ENCODE peak calls at places on chromosome 4, in eight cellular contexts. T, X, O, L, E, Q, Z and F are unnamed samples. For H3K4me1, the result is how much of the 10 kb centered on the place peaks cover.

GRCh38 chr4:123597586-123597985 is 201.0 kb downstream of the SPRY1 start:
- DNase-seq in T (no peak), X (no peak), O (no peak), L (no peak), E (no peak), Q (no peak), Z (no peak), F (no peak)

GRCh38 chr4:127601029-127601428 is 31.7 kb upstream of the INTU start:
- DNase-seq in T (no peak), X (no peak), O (no peak), L (no peak), E (no peak), Q (no peak), Z (no peak), F (no peak)

GRCh38 chr4:98780111-98780549 is 121.7 kb upstream of the TSPAN5 start:
- DNase-seq in T (no peak), X (no peak), O (no peak), L (no peak), E (no peak), Q (no peak), Z (no peak), F (no peak)

GRCh38 chr4:5460106-5460801 is 248.1 kb downstream of the EVC2 start:
- DNase-seq in T (no peak), X (peak), O (no peak), L (peak), E (no peak), Q (peak), Z (peak), F (peak)

GRCh38 chr4:141389649-141390048 is 169.0 kb downstream of the ZNF330 start:
- DNase-seq in T (no peak), X (no peak), O (no peak), L (no peak), E (no peak), Q (no peak), Z (peak), F (no peak)

GRCh38 chr4:98150092-98150761 is 7.0 kb upstream of the STPG2 start:
- DNase-seq in T (no peak), X (no peak), O (no peak), L (no peak), E (no peak), Q (no peak), Z (no peak), F (no peak)

GRCh38 chr4:7855731-7856130 is 83.9 kb downstream of the AFAP1 start:
- DNase-seq in T (no peak), X (no peak), O (peak), L (no peak), E (no peak), Q (no peak), Z (no peak), F (no peak)

GRCh38 chr4:150546286-150546685 is 35.7 kb upstream of the MAB21L2 start:
- DNase-seq in T (no peak), X (no peak), O (no peak), L (no peak), E (no peak), Q (no peak), Z (no peak), F (no peak)

GRCh38 chr4:122798101-122798500 is 28.5 kb upstream of the FGF2 start:
- DNase-seq in T (no peak), X (no peak), O (peak), L (no peak), E (peak), Q (no peak), Z (peak), F (no peak)

GRCh38 chr4:146329042-146329716 is 114.8 kb downstream of the REELD1 start:
- DNase-seq in T (no peak), X (peak), O (no peak), L (no peak), E (no peak), Q (no peak), Z (no peak), F (no peak)

GRCh38 chr4:163332526-163333405 is at the start of gene NPY1R:
- DNase-seq in T (peak), X (peak), O (peak), L (peak), E (peak), Q (peak), Z (peak), F (peak)

GRCh38 chr4:109676886-109677285 is 26.4 kb downstream of the CASP6 start:
- DNase-seq in T (no peak), X (no peak), O (no peak), L (no peak), E (no peak), Q (no peak), Z (no peak), F (no peak)

GRCh38 chr4:80926446-80926845 is 104.1 kb upstream of the BMP3 start:
- DNase-seq in T (no peak), X (no peak), O (no peak), L (no peak), E (no peak), Q (no peak), Z (no peak), F (no peak)

GRCh38 chr4:89800527-89801103 is 36.3 kb downstream of the SNCA start:
- DNase-seq in T (no peak), X (no peak), O (no peak), L (no peak), E (no peak), Q (no peak), Z (no peak), F (no peak)

GRCh38 chr4:96315815-96316214 is 475.9 kb downstream of the PDHA2 start:
- DNase-seq in T (no peak), X (no peak), O (no peak), L (no peak), E (no peak), Q (no peak), Z (no peak), F (no peak)

GRCh38 chr4:155972098-155972497 is 18.4 kb upstream of the CTSO start:
- DNase-seq in T (no peak), X (no peak), O (no peak), L (no peak), E (no peak), Q (peak), Z (peak), F (no peak)

GRCh38 chr4:87051121-87051713 is 116.4 kb downstream of the AFF1 start:
- DNase-seq in T (no peak), X (no peak), O (no peak), L (no peak), E (no peak), Q (no peak), Z (no peak), F (no peak)

GRCh38 chr4:186624951-186625350 is 69.6 kb upstream of the MTNR1A start:
- DNase-seq in T (no peak), X (no peak), O (no peak), L (no peak), E (no peak), Q (no peak), Z (no peak), F (no peak)

GRCh38 chr4:121072080-121072835 is at the start of gene NDNF:
- DNase-seq in T (no peak), X (no peak), O (peak), L (no peak), E (no peak), Q (no peak), Z (peak), F (peak)

GRCh38 chr4:152605641-152606304 is 69.9 kb upstream of the FBXW7 start:
- DNase-seq in T (no peak), X (no peak), O (no peak), L (no peak), E (no peak), Q (no peak), Z (no peak), F (no peak)

GRCh38 chr4:41747230-41748055 is 1.1 kb downstream of the PHOX2B start:
- DNase-seq in T (no peak), X (no peak), O (no peak), L (no peak), E (no peak), Q (no peak), Z (peak), F (no peak)

GRCh38 chr4:42361475-42361874 is 35.8 kb upstream of the SHISA3 start:
- DNase-seq in T (no peak), X (no peak), O (no peak), L (no peak), E (no peak), Q (no peak), Z (no peak), F (no peak)

GRCh38 chr4:83356899-83357661 is 22.4 kb upstream of the HPSE start:
- DNase-seq in T (no peak), X (peak), O (no peak), L (no peak), E (no peak), Q (peak), Z (no peak), F (no peak)

GRCh38 chr4:89152972-89153371 is 41.6 kb downstream of the TIGD2 start:
- DNase-seq in T (no peak), X (no peak), O (no peak), L (no peak), E (no peak), Q (no peak), Z (peak), F (no peak)

GRCh38 chr4:181946902-181947301 is 296.3 kb upstream of the TENM3 start:
- DNase-seq in T (no peak), X (no peak), O (no peak), L (no peak), E (no peak), Q (no peak), Z (no peak), F (no peak)

GRCh38 chr4:137572647-137573046 is 40.4 kb upstream of the PCDH18 start:
- DNase-seq in T (no peak), X (no peak), O (no peak), L (no peak), E (no peak), Q (no peak), Z (no peak), F (peak)

GRCh38 chr4:141375855-141376254 is 155.2 kb downstream of the ZNF330 start:
- DNase-seq in T (no peak), X (no peak), O (no peak), L (no peak), E (no peak), Q (peak), Z (peak), F (no peak)

GRCh38 chr4:16029329-16029728 is 54.5 kb downstream of the PROM1 start:
- DNase-seq in T (no peak), X (no peak), O (no peak), L (no peak), E (no peak), Q (no peak), Z (peak), F (no peak)

GRCh38 chr4:39342731-39343130 is 23.4 kb downstream of the RFC1 start:
- DNase-seq in T (no peak), X (no peak), O (no peak), L (no peak), E (no peak), Q (no peak), Z (no peak), F (no peak)

GRCh38 chr4:39339968-39340367 is 26.2 kb downstream of the RFC1 start:
- DNase-seq in T (no peak), X (no peak), O (no peak), L (no peak), E (no peak), Q (no peak), Z (no peak), F (no peak)

GRCh38 chr4:39335566-39335965 is 30.6 kb downstream of the RFC1 start:
- DNase-seq in T (no peak), X (no peak), O (no peak), L (no peak), E (no peak), Q (no peak), Z (no peak), F (no peak)

GRCh38 chr4:39337841-39338240 is 28.3 kb downstream of the RFC1 start:
- DNase-seq in T (no peak), X (no peak), O (no peak), L (no peak), E (no peak), Q (no peak), Z (no peak), F (no peak)

GRCh38 chr4:39341075-39341725 is 25.0 kb downstream of the RFC1 start:
- DNase-seq in T (no peak), X (no peak), O (no peak), L (no peak), E (no peak), Q (no peak), Z (no peak), F (no peak)
- H3K4me1 ChIP-seq in T (under half), X (under half), O (under half), L (under half), E (under half), Q (under half), Z (under half), F (under half)

DNA sequence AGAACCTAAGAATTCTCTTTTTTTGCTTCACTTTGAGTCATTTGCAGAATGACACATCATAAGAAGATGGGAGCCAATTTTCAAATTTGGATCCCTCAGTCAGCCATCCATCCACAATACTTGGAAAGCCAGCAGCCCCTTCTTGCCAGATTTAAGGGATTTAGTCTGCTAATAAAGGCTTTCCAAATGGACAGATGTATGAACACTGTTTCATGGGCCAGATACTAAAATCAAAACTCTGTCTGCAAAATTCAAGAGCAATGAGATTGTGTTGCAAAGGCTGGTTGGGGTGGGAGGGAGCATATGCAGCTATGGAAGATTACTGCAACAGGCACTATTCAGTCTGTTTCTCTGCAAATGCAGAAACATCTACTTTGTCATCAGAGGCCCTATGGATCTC is 37.7 kb upstream of the KCNIP4 start:
- DNase-seq in T (no peak), X (no peak), O (no peak), L (no peak), E (no peak), Q (no peak), Z (no peak), F (no peak)
- H3K27ac ChIP-seq in T (no peak), X (no peak), O (no peak), L (no peak), E (no peak), Q (no peak), Z (no peak), F (no peak)

DNA sequence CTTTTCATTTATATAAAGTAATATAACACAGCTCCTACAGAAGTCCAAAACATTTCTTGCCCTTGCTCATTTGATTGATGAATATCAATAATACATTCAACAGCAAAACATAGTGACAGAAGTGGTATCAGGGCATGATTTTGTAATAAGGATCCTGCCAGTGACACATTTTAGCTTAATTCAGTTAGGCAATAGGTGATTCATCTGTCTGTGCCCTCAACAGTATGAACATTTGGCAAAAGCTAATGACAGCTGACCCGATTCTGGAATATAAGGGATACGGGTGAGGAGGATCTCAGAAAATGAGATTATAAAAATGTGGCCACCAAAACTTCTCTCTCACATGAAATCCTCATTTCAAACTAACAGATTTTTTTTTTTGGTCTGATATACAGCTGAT is 294.0 kb downstream of the CAMK2D start:
- DNase-seq in T (no peak), X (no peak), O (no peak), L (no peak), E (no peak), Q (no peak), Z (no peak), F (no peak)
- TF ChIP-seq POLR2AphosphoS5 in T (no peak), X (no peak), O (peak), L (no peak), E (no peak), Q (no peak), Z (no peak), F (no peak)

GRCh38 chr4:2482693-2483092 is 13.8 kb downstream of the RNF4 start:
- DNase-seq in T (no peak), X (no peak), O (no peak), L (no peak), E (no peak), Q (no peak), Z (no peak), F (no peak)

GRCh38 chr4:2482192-2482591 is 13.3 kb downstream of the RNF4 start:
- DNase-seq in T (no peak), X (no peak), O (no peak), L (no peak), E (no peak), Q (no peak), Z (no peak), F (no peak)

GRCh38 chr4:2478220-2478619 is 9.3 kb downstream of the RNF4 start:
- DNase-seq in T (no peak), X (no peak), O (no peak), L (peak), E (no peak), Q (no peak), Z (no peak), F (no peak)

GRCh38 chr4:2483237-2483636 is 14.3 kb downstream of the RNF4 start:
- DNase-seq in T (no peak), X (no peak), O (no peak), L (no peak), E (no peak), Q (no peak), Z (no peak), F (no peak)

DNA sequence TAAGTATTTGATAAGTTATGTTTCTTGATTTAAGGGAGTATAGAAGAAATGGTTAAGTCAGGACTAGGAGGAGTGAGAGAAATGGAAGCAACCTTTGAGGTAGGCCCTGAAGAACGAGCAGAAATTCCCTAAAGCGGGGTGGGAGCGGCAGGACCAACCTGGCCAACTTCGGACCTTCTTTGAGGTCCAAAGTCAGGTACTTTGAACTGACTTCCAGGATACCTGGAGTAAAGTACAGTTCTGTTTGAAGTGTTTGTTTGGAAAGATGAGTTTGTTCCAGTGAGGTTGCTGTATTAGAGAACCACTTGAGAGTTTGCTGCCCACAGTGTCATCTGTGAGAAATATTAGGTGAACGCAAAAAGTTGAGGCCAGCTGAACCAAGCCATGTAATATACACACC is 11.7 kb downstream of the RNF4 start:
- DNase-seq in T (no peak), X (no peak), O (no peak), L (no peak), E (no peak), Q (no peak), Z (no peak), F (no peak)
- H3K4me1 ChIP-seq in T (half or more), X (under half), O (half or more), L (half or more), E (under half), Q (under half), Z (half or more), F (half or more)

GRCh38 chr4:71540749-71541269 is 202.0 kb downstream of the SLC4A4 start:
- DNase-seq in T (no peak), X (no peak), O (no peak), L (no peak), E (no peak), Q (no peak), Z (peak), F (no peak)

GRCh38 chr4:71541541-71541940 is 202.7 kb downstream of the SLC4A4 start:
- DNase-seq in T (no peak), X (no peak), O (no peak), L (no peak), E (no peak), Q (no peak), Z (no peak), F (no peak)

GRCh38 chr4:71549516-71550160 is 210.8 kb downstream of the SLC4A4 start:
- DNase-seq in T (no peak), X (no peak), O (no peak), L (no peak), E (no peak), Q (no peak), Z (no peak), F (no peak)

GRCh38 chr4:71550220-71551190 is 211.7 kb downstream of the SLC4A4 start:
- DNase-seq in T (no peak), X (no peak), O (no peak), L (no peak), E (no peak), Q (no peak), Z (peak), F (no peak)

DNA sequence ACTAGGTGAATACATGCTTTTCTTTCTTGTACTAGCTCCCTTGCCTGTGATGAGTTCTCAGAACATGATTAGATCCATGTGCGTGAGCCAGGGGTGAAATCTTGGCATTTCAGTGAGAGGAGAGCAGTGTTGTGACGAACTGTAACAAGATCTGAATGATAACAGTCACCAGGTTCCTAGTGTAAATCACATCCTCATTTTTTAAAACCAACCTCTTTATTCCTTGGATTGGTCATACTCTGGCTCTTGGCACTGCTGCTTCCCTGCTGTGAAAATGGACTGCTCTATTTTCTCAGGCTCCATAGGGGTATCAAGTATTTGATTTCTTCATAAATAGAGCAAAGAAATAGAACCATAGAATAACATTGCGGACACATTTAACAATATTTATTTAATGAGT is 206.3 kb downstream of the SLC4A4 start:
- DNase-seq in T (no peak), X (no peak), O (no peak), L (no peak), E (no peak), Q (no peak), Z (no peak), F (no peak)
- H3K27ac ChIP-seq in T (peak), X (no peak), O (no peak), L (no peak), E (no peak), Q (no peak), Z (no peak), F (no peak)

DNA sequence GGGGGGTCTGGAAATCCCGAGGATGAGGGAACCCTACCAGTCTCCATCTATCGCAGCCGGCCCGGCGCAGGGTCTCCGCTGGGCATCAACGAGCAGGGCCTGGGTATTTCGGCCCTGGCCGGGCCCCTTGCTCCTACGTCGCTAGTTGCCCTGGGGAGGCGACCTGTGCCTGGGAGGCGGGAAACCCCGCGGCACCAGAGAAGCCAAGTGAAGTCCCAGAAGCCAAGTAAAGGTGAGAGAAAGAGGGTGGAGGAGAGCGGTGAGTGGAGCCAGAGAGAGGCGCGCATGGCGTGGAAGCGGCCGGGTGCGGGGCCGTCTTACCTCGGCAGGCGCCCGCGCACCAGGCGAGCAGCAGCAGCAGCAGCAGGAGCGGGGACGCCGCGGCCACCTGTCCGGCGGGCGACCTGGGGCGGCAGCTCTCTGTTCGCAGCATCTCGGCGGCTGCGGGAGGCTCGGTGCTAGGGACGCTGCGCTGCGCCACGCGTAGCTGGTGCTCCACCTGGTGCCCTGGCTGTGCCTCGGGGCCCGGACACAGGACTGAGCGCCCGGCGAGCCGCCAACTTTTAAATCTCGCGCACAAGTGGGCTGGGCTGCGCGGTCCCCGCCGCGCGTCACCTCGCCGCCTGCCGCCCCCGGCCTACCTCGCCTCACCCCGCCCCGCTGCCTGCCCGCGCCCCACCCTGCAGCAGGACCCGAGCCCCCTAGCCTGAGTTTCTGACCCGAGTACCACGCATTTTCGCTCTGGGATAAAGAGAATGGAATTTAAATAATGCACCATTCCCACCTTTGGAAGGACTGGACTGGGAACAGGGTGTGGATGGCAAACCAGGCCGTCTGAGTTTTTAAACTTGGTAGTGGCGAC is at the start of gene NMU:
- DNase-seq in T (peak), X (no peak), O (no peak), L (peak), E (peak), Q (peak), Z (peak), F (peak)
- TF ChIP-seq POLR2AphosphoS5 in T (no peak), X (no peak), O (no peak), L (no peak), E (no peak), Q (peak), Z (no peak), F (no peak)